ENCODE peak calls at places on chromosome 16, in seven cellular contexts. E is HFF-Myc; R is OCI-LY7; F is esophagus muscularis mucosa; P is fibroblast of lung; T is heart right ventricle; Z is CD8-positive, alpha-beta T cell. M is an unnamed sample.

GRCh38 chr16:74107795-74108610 is 188.6 kb upstream of the PSMD7 start:
- DNase-seq in E (peak; percentile 35), R (peak; percentile 53), F (no peak), P (peak; percentile 37), T (no peak), Z (no peak), M (no peak)

GRCh38 chr16:19392352-19392751 is 25.3 kb upstream of the TMC5 start:
- DNase-seq in E (no peak), R (no peak), F (no peak), P (no peak), T (no peak), Z (no peak), M (no peak)

GRCh38 chr16:84868829-84869457 is 49.2 kb downstream of the CRISPLD2 start:
- DNase-seq in E (no peak), R (no peak), F (no peak), P (no peak), T (no peak), Z (no peak), M (no peak)

GRCh38 chr16:29765167-29766032 is 12.7 kb upstream of the ZG16 start:
- DNase-seq in E (no peak), R (no peak), F (no peak), P (no peak), T (no peak), Z (no peak), M (no peak)

GRCh38 chr16:53958481-53958880 is 254.5 kb downstream of the FTO start:
- DNase-seq in E (no peak), R (no peak), F (no peak), P (no peak), T (no peak), Z (no peak), M (no peak)

GRCh38 chr16:47977802-47978201 is 178.0 kb downstream of the ABCC12 start:
- DNase-seq in E (no peak), R (no peak), F (no peak), P (no peak), T (no peak), Z (no peak), M (no peak)

GRCh38 chr16:73023752-73024570 is 24.0 kb downstream of the ZFHX3 start:
- DNase-seq in E (no peak), R (no peak), F (no peak), P (no peak), T (no peak), Z (no peak), M (no peak)

GRCh38 chr16:69930117-69930776 is 20.9 kb upstream of the CLEC18A start:
- DNase-seq in E (no peak), R (peak; percentile 68), F (no peak), P (peak; percentile 67), T (peak; percentile 46), Z (peak; percentile 62), M (no peak)

GRCh38 chr16:4260360-4260759 is 12.5 kb downstream of the TFAP4 start:
- DNase-seq in E (no peak), R (no peak), F (no peak), P (no peak), T (no peak), Z (no peak), M (no peak)

GRCh38 chr16:6020162-6020980 is 922.8 kb upstream of the EEF2KMT start:
- DNase-seq in E (no peak), R (no peak), F (no peak), P (no peak), T (no peak), Z (no peak), M (no peak)

GRCh38 chr16:3363793-3364192 is 8.1 kb downstream of the OR2C1 start:
- DNase-seq in E (no peak), R (peak; percentile 65), F (no peak), P (no peak), T (no peak), Z (no peak), M (no peak)

GRCh38 chr16:78507576-78507975 is 408.1 kb downstream of the WWOX start:
- DNase-seq in E (no peak), R (no peak), F (no peak), P (no peak), T (no peak), Z (no peak), M (no peak)

GRCh38 chr16:4140652-4141051 is 24.4 kb upstream of the ADCY9 start:
- DNase-seq in E (no peak), R (no peak), F (no peak), P (peak; percentile 60), T (no peak), Z (no peak), M (peak; percentile 27)

GRCh38 chr16:15899538-15900100 is 11.2 kb upstream of the CEP20 start:
- DNase-seq in E (peak; percentile 67), R (no peak), F (no peak), P (peak; percentile 72), T (no peak), Z (no peak), M (peak; percentile 46)

GRCh38 chr16:84177740-84178070 is 9.2 kb downstream of the TAF1C start:
- DNase-seq in E (no peak), R (no peak), F (no peak), P (no peak), T (no peak), Z (no peak), M (no peak)

GRCh38 chr16:82664181-82664580 is 37.4 kb downstream of the CDH13 start:
- DNase-seq in E (no peak), R (no peak), F (no peak), P (no peak), T (no peak), Z (no peak), M (no peak)

GRCh38 chr16:8716592-8716991 is 42.2 kb downstream of the ABAT start:
- DNase-seq in E (no peak), R (no peak), F (no peak), P (peak; percentile 1), T (no peak), Z (no peak), M (no peak)

GRCh38 chr16:51994597-51994996 is 552.3 kb downstream of the TOX3 start:
- DNase-seq in E (no peak), R (no peak), F (no peak), P (no peak), T (no peak), Z (no peak), M (no peak)

GRCh38 chr16:56789360-56789759 is 59.4 kb downstream of the NUP93 start:
- DNase-seq in E (no peak), R (peak; percentile 57), F (no peak), P (peak; percentile 60), T (peak; percentile 12), Z (no peak), M (no peak)

GRCh38 chr16:495127-495748 is 32.3 kb upstream of the CAPN15 start:
- DNase-seq in E (no peak), R (peak; percentile 24), F (no peak), P (peak; percentile 45), T (no peak), Z (no peak), M (no peak)

GRCh38 chr16:85928411-85928820 is 29.5 kb downstream of the IRF8 start:
- DNase-seq in E (peak; percentile 9), R (no peak), F (no peak), P (peak; percentile 56), T (no peak), Z (no peak), M (no peak)

DNA sequence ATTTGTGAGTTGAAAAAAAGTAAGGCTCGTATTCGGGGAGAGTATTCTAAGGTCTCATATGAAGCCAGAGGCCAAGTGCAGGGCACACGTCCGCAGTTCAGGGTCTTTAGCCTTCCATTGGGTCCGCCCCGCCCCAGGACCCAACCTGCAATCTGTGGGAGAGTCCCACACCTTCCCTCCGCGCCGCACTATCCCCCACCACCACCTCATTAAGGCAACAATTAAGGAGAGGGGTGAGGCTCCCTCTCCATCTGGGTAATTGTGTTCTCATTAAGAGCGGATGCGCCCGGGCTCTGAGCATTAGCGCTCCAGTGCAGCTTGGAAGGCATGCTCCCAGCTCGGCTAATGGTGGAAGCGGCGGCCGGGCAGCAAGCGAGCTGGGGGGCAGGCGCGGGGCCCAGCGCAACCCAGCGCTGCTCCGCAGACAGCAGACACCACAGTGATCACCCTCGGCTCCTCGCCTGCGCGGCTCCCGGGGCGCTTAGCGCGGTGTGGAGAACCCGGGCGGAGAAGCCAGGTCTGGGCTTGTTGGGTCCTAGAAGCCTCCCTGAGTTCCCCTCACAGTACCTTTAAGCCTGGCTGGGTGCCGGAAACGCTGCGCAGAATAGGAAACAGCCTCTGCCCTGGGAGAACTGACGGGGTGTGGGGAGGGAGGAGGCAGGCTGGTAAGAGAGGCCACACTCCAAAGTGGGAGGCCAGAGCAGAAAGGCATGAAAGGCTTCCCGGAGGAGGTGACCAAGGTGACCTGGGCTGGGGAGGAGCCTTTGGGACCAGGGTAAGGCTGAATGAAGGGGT is 6.5 kb downstream of the CBLN1 start:
- DNase-seq in E (no peak), R (no peak), F (peak; percentile 57), P (no peak), T (no peak), Z (no peak), M (no peak)
- H3K4me3 ChIP-seq in E (no peak overlapping the region), R (no peak overlapping the region), F (no peak overlapping the region), P (no peak overlapping the region), T (no peak overlapping the region), Z (no peak overlapping the region), M (no peak overlapping the region)

GRCh38 chr16:66168777-66169176 is 197.7 kb upstream of the CDH5 start:
- DNase-seq in E (no peak), R (no peak), F (no peak), P (no peak), T (no peak), Z (no peak), M (no peak)
- H3K4me3 ChIP-seq in E (no peak overlapping the region), R (no peak overlapping the region), F (no peak overlapping the region), P (no peak overlapping the region), T (no peak overlapping the region), Z (no peak overlapping the region), M (no peak overlapping the region)

GRCh38 chr16:71412270-71413160 is 29.3 kb downstream of the TLE7 start:
- DNase-seq in E (peak; percentile 46), R (peak; percentile 77), F (no peak), P (peak; percentile 71), T (peak; percentile 29), Z (peak; percentile 80), M (peak; percentile 14)
- H3K4me3 ChIP-seq in E (no peak overlapping the region), R (no peak overlapping the region), F (no peak overlapping the region), P (no peak overlapping the region), T (no peak overlapping the region), Z (no peak overlapping the region), M (no peak overlapping the region)

GRCh38 chr16:17444658-17445057 is 26.1 kb downstream of the XYLT1 start:
- DNase-seq in E (no peak), R (no peak), F (no peak), P (no peak), T (no peak), Z (no peak), M (no peak)

GRCh38 chr16:17437142-17437720 is 33.5 kb downstream of the XYLT1 start:
- DNase-seq in E (no peak), R (no peak), F (no peak), P (no peak), T (no peak), Z (no peak), M (no peak)

GRCh38 chr16:17435324-17435723 is 35.4 kb downstream of the XYLT1 start:
- DNase-seq in E (no peak), R (peak; percentile 39), F (no peak), P (no peak), T (no peak), Z (no peak), M (no peak)

GRCh38 chr16:17439580-17439979 is 31.2 kb downstream of the XYLT1 start:
- DNase-seq in E (no peak), R (peak; percentile 34), F (no peak), P (no peak), T (no peak), Z (no peak), M (no peak)

DNA sequence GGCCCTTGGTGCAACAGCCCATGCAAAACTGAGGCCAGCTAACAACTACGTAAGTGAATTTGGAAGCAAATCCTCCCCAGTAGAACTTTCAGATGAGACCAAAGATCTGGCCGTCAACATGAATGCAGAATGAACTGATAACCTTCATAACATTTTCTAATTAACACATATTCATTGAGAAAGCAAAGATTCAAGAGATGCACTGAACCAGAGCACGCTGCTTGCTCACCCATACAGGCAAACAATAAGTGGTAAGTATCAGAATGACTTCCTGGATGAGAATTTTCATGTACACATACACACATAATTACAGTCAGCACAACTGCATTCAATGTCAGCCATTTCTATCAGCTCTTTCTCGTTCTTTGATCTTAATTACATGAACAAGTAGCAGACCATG is 30.6 kb downstream of the XYLT1 start:
- DNase-seq in E (no peak), R (no peak), F (no peak), P (no peak), T (no peak), Z (no peak), M (no peak)
- H3K4me3 ChIP-seq in E (no peak overlapping the region), R (no peak overlapping the region), F (no peak overlapping the region), P (no peak overlapping the region), T (no peak overlapping the region), Z (no peak overlapping the region), M (no peak overlapping the region)